ENCODE peak calls at places on chromosome 9, in seven cellular contexts. W, I, V, S, N, O and E are unnamed samples.

GRCh38 chr9:118836891-118837290 is 532.3 kb downstream of the BRINP1 start:
- DNase-seq in N (no peak), O (no peak), S (no peak), I (no peak), V (no peak), W (no peak), E (no peak)

GRCh38 chr9:114900937-114901802 is 29.2 kb downstream of the TNFSF8 start:
- DNase-seq in W (no peak), N (no peak), S (no peak), V (no peak), O (no peak), I (no peak), E (no peak)

GRCh38 chr9:136083558-136084190 is 11.4 kb downstream of the NACC2 start:
- DNase-seq in V (no peak), W (no peak), O (peak; percentile 13), N (no peak), I (no peak), S (no peak), E (no peak)

GRCh38 chr9:27548055-27548741 is 18.6 kb upstream of the MOB3B start:
- DNase-seq in O (no peak), W (no peak), N (no peak), S (peak; percentile 49), I (peak; percentile 25), V (peak; percentile 35), E (peak; percentile 6)

GRCh38 chr9:124873664-124874063 is 11.7 kb downstream of the ARPC5L start:
- DNase-seq in I (no peak), O (no peak), N (peak; percentile 45), S (no peak), W (no peak), V (peak; percentile 72), E (no peak)

GRCh38 chr9:82939451-82939850 is 123.5 kb downstream of the RASEF start:
- DNase-seq in O (no peak), S (no peak), N (no peak), I (peak; percentile 17), V (peak; percentile 79), W (no peak), E (peak; percentile 82)

GRCh38 chr9:134778841-134779411 is 101.7 kb upstream of the FCN2 start:
- DNase-seq in W (no peak), O (peak; percentile 70), V (peak; percentile 37), N (no peak), S (no peak), I (peak; percentile 65), E (peak; percentile 26)

GRCh38 chr9:37454238-37454637 is 11.0 kb downstream of the ZBTB5 start:
- DNase-seq in N (no peak), S (no peak), W (no peak), V (no peak), I (no peak), O (no peak), E (no peak)

GRCh38 chr9:20357207-20357503 is 265.1 kb downstream of the MLLT3 start:
- DNase-seq in V (no peak), O (no peak), W (no peak), S (no peak), I (no peak), N (no peak), E (no peak)

GRCh38 chr9:15423328-15423985 is 781 bp downstream of the SNAPC3 start:
- DNase-seq in N (no peak), V (no peak), I (no peak), S (no peak), O (no peak), W (no peak), E (no peak)

GRCh38 chr9:115117999-115118470 is at the start of gene TNC:
- DNase-seq in I (peak; percentile 23), W (no peak), V (peak; percentile 50), S (peak; percentile 21), N (no peak), O (no peak), E (peak; percentile 54)